ENCODE peak calls at places on chromosomes 5 and 9, in five cellular contexts. A is IMR-90, G is left lung, L is transverse colon, W is cardiac fibroblast. H is an unnamed sample.

GRCh38 chr9:36149197-36149596 is 12.7 kb downstream of the GLIPR2 start:
- DNase-seq in A (peak), G (no peak), L (no peak), W (peak), H (peak)

GRCh38 chr9:131036529-131037335 is 27.8 kb downstream of the LAMC3 start:
- DNase-seq in A (no peak), G (no peak), L (no peak), W (no peak), H (no peak)

GRCh38 chr9:89872913-89873707 is 268.3 kb downstream of the GADD45G start:
- DNase-seq in A (no peak), G (peak), L (no peak), W (no peak), H (no peak)

GRCh38 chr9:98502976-98503325 is 205.8 kb downstream of the GABBR2 start:
- DNase-seq in A (peak), G (peak), L (no peak), W (peak), H (peak)

GRCh38 chr5:116395178-116395577 is 179.4 kb downstream of the SEMA6A start:
- DNase-seq in A (no peak), G (no peak), L (no peak), W (no peak), H (no peak)

GRCh38 chr9:72294952-72295351 is 70.1 kb downstream of the ZFAND5 start:
- DNase-seq in A (no peak), G (peak), L (peak), W (peak), H (no peak)

GRCh38 chr5:147190236-147190815 is 44.5 kb upstream of the STK32A start:
- DNase-seq in A (no peak), G (no peak), L (no peak), W (peak), H (peak)

GRCh38 chr9:34988218-34989055 is 1.1 kb upstream of the DNAJB5 start:
- DNase-seq in A (no peak), G (peak), L (peak), W (no peak), H (no peak)

GRCh38 chr5:42756630-42757601 is at the start of gene CCDC152:
- DNase-seq in A (peak), G (no peak), L (no peak), W (peak), H (peak)
- H3K4me3 ChIP-seq in A (peak), G (peak), L (no peak), W (peak), H (peak)

GRCh38 chr9:12464910-12465512 is 228.2 kb upstream of the TYRP1 start:
- DNase-seq in A (peak), G (no peak), L (no peak), W (peak), H (peak)
- TF ChIP-seq CTCF in A (peak), G (peak), L (peak), W (peak), H (peak)

GRCh38 chr9:70979971-70980370 is 141.4 kb downstream of the TRPM3 start:
- DNase-seq in A (peak), G (no peak), L (no peak), W (peak), H (peak)
- H3K4me3 ChIP-seq in A (no peak), G (no peak), L (no peak), W (no peak), H (no peak)

GRCh38 chr9:12554636-12555035 is 138.5 kb upstream of the TYRP1 start:
- DNase-seq in A (peak), G (no peak), L (no peak), W (peak), H (peak)
- TF ChIP-seq CTCF in A (peak), G (no peak), L (no peak), W (no peak), H (no peak)

DNA sequence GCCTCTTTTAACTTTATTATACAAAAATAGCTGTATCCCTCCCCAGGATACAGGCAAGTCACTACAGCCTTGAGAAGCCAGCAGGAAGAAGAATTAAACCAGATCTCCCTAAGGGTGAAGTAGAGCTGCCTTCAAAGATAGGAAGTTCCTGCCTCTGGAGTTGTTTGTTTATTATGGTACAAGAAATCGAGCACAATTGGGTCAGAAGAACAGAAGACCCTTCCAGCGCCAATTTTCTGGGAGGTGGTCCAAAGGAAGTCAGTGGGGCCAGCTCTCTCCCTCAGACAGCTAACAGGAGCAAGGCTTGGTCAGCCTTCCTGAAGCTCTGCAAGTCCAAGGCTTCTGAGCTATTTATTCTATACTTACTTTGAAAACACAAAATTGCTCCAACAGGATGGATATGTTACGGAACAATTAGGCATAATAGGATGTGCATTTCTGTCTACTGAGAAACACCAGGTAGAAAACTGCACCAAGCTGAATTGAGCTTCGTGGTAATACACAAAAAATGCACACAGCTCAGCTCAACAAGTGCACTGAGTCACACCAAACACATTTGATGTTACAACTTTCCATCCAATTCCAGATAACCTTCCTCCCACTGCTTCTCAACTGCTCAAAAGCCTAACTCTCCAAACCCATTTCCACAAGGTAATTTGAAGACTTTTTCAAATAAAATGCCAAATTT is 16.0 kb downstream of the SERINC5 start:
- DNase-seq in A (peak), G (no peak), L (no peak), W (peak), H (peak)
- H3K4me3 ChIP-seq in A (no peak), G (no peak), L (no peak), W (no peak), H (no peak)

DNA sequence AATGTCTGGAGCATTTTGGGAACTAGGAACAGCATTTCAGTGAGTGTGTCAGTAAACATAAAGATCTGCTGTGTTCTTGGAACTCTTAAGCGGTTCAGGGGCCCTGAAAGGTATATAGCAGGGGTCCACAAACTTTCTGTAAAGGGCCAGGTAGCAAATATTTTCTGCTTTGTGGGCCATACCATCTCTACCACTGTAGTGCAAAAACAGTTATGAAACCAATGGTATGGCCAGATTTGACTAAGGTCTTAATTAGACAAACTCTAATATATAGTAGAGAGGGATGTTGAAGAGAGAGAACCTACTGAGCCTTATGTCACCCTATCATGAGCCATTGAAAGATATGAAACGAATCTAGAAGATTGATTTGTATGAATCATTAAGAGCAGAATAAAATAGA is 5.3 kb downstream of the TNPO1 start:
- DNase-seq in A (no peak), G (no peak), L (no peak), W (no peak), H (no peak)
- TF ChIP-seq CTCF in A (no peak), G (no peak), L (no peak), W (no peak), H (no peak)